ENCODE peak calls at places on chromosomes 4 and X, in five cellular contexts. L is NCI-H1092 treated with DMSO at 0.1 percent for 48 hours, Q is fibroblast of mammary gland, S is posterior cingulate gyrus, X is fibroblast of the aortic adventitia. F is an unnamed sample.

GRCh38 chrX:131225078-131225477 is 64.0 kb downstream of the IGSF1 start:
- DNase-seq in L (no peak), Q (no peak), S (no peak), X (no peak), F (no peak)

GRCh38 chr4:169270156-169270809 is 473 bp downstream of the SH3RF1 start:
- DNase-seq in L (peak; percentile 71), Q (no peak), S (peak; percentile 59), X (peak; percentile 58), F (peak; percentile 33)

GRCh38 chr4:8167815-8168214 is 9.2 kb upstream of the ABLIM2 start:
- DNase-seq in L (no peak), Q (no peak), S (no peak), X (no peak), F (no peak)

GRCh38 chr4:121711263-121712000 is 14.7 kb upstream of the ANXA5 start:
- DNase-seq in L (no peak), Q (peak; percentile 95), S (peak; percentile 49), X (peak; percentile 95), F (no peak)

GRCh38 chrX:102985182-102985581 is 48.1 kb downstream of the RAB40AL start:
- DNase-seq in L (no peak), Q (no peak), S (no peak), X (no peak), F (no peak)

GRCh38 chrX:111168314-111168713 is 72.3 kb downstream of the PAK3 start:
- DNase-seq in L (peak; percentile 85), Q (peak; percentile 53), S (no peak), X (no peak), F (peak; percentile 9)

GRCh38 chr4:125334936-125335335 is 20.2 kb downstream of the FAT4 start:
- DNase-seq in L (no peak), Q (no peak), S (no peak), X (no peak), F (no peak)

GRCh38 chrX:154655346-154655745 is 2.0 kb upstream of the CTAG2 start:
- DNase-seq in L (no peak), Q (no peak), S (no peak), X (no peak), F (no peak)

GRCh38 chr4:5003372-5003857 is 15.8 kb downstream of the CYTL1 start:
- DNase-seq in L (no peak), Q (no peak), S (no peak), X (no peak), F (no peak)

GRCh38 chrX:2521092-2521926 is 20.5 kb upstream of the DHRSX start:
- DNase-seq in L (no peak), Q (no peak), S (no peak), X (no peak), F (no peak)

GRCh38 chr4:89879201-89879600 is 15.5 kb upstream of the MMRN1 start:
- DNase-seq in L (no peak), Q (no peak), S (no peak), X (no peak), F (no peak)

GRCh38 chrX:13703589-13703988 is 14.7 kb downstream of the RAB9A start:
- DNase-seq in L (no peak), Q (no peak), S (no peak), X (no peak), F (no peak)

GRCh38 chr4:104279744-104280143 is 214.9 kb downstream of the CXXC4 start:
- DNase-seq in L (no peak), Q (no peak), S (no peak), X (no peak), F (no peak)

GRCh38 chr4:56937262-56937661 is 29.6 kb downstream of the REST start:
- DNase-seq in L (no peak), Q (peak; percentile 80), S (no peak), X (peak; percentile 77), F (no peak)

F was measured in NCI-H345.